ENCODE peak calls at places on chromosome 17, in ten cellular contexts. Y, C, R, B, U, N, F, S, O and I are unnamed samples.

GRCh38 chr17:81434079-81434478 is 38.8 kb downstream of the BAHCC1 start:
- DNase-seq in Y (no peak), C (no peak), R (no peak), B (peak; percentile 44), U (no peak), N (no peak), F (no peak), S (peak; percentile 46), O (no peak), I (peak; percentile 29)

GRCh38 chr17:50785942-50786570 is 18.7 kb upstream of the ANKRD40CL start:
- DNase-seq in Y (peak; percentile 39), C (no peak), R (no peak), B (no peak), U (peak; percentile 65), N (no peak), F (no peak), S (no peak), O (no peak), I (no peak)

GRCh38 chr17:21369395-21369794 is 6.8 kb upstream of the KCNJ12 start:
- DNase-seq in Y (no peak), C (no peak), R (no peak), B (no peak), U (no peak), N (no peak), F (no peak), S (no peak), O (no peak), I (no peak)

GRCh38 chr17:50033316-50033715 is 22.6 kb upstream of the ITGA3 start:
- DNase-seq in Y (no peak), C (peak; percentile 47), R (no peak), B (no peak), U (peak; percentile 88), N (no peak), F (no peak), S (no peak), O (no peak), I (no peak)

GRCh38 chr17:1754430-1755112 is 7.3 kb upstream of the SERPINF1 start:
- DNase-seq in Y (no peak), C (no peak), R (no peak), B (no peak), U (no peak), N (no peak), F (no peak), S (no peak), O (no peak), I (no peak)

GRCh38 chr17:16189791-16190348 is 25.5 kb downstream of the NCOR1 start:
- DNase-seq in Y (no peak), C (no peak), R (no peak), B (no peak), U (no peak), N (no peak), F (no peak), S (no peak), O (no peak), I (no peak)

GRCh38 chr17:5121186-5121841 is 5.5 kb downstream of the USP6 start:
- DNase-seq in Y (no peak), C (peak; percentile 3), R (no peak), B (no peak), U (no peak), N (no peak), F (no peak), S (no peak), O (no peak), I (no peak)

GRCh38 chr17:21278304-21279197 is 6.0 kb upstream of the MAP2K3 start:
- DNase-seq in Y (no peak), C (peak; percentile 52), R (peak; percentile 92), B (no peak), U (peak; percentile 70), N (peak; percentile 60), F (peak; percentile 70), S (peak; percentile 20), O (peak; percentile 30), I (no peak)

GRCh38 chr17:13114601-13115024 is 96.8 kb upstream of the ELAC2 start:
- DNase-seq in Y (peak; percentile 90), C (no peak), R (peak; percentile 2), B (peak; percentile 55), U (peak; percentile 39), N (no peak), F (no peak), S (peak; percentile 19), O (peak; percentile 55), I (peak; percentile 66)

GRCh38 chr17:49521088-49521450 is 26.0 kb downstream of the NGFR start:
- DNase-seq in Y (no peak), C (no peak), R (no peak), B (no peak), U (no peak), N (no peak), F (no peak), S (no peak), O (no peak), I (no peak)

GRCh38 chr17:47304191-47304590 is 19.6 kb upstream of the EFCAB13 start:
- DNase-seq in Y (no peak), C (no peak), R (no peak), B (no peak), U (no peak), N (no peak), F (no peak), S (no peak), O (no peak), I (no peak)

GRCh38 chr17:81241648-81242420 is 2.7 kb downstream of the NDUFAF8 start:
- DNase-seq in Y (no peak), C (peak; percentile 52), R (peak; percentile 60), B (peak; percentile 48), U (peak; percentile 46), N (peak; percentile 55), F (peak; percentile 77), S (no peak), O (peak; percentile 73), I (peak; percentile 67)

GRCh38 chr17:27240802-27241155 is 53.1 kb upstream of the WSB1 start:
- DNase-seq in Y (no peak), C (no peak), R (no peak), B (no peak), U (no peak), N (no peak), F (no peak), S (no peak), O (no peak), I (no peak)

GRCh38 chr17:66975614-66976378 is 11.3 kb downstream of the CACNG4 start:
- DNase-seq in Y (no peak), C (no peak), R (no peak), B (peak; percentile 35), U (no peak), N (no peak), F (no peak), S (peak; percentile 39), O (peak; percentile 36), I (peak; percentile 76)

GRCh38 chr17:81607431-81607830 is 29.5 kb downstream of the NPLOC4 start:
- DNase-seq in Y (no peak), C (no peak), R (no peak), B (no peak), U (no peak), N (no peak), F (no peak), S (no peak), O (no peak), I (no peak)